ENCODE peak calls at places on chromosomes 16 and 17, in six cellular contexts. One of them, this sample, is unnamed.

GRCh38 chr16:48155926-48156789 is at the start of gene ABCC12:
- DNase-seq in adrenal gland: no peak
- DNase-seq in lower leg skin: no peak
- DNase-seq in uterus: no peak
- DNase-seq in erythroblast: no peak
- DNase-seq in heart left ventricle: no peak
- DNase-seq in this sample: no peak

GRCh38 chr17:45425125-45425983 is 7.3 kb downstream of the ARHGAP27 start:
- DNase-seq in lower leg skin: no peak
- DNase-seq in heart left ventricle: peak
- DNase-seq in adrenal gland: no peak
- DNase-seq in erythroblast: no peak
- DNase-seq in uterus: no peak
- DNase-seq in this sample: peak

GRCh38 chr16:88686062-88686438 is 257 bp downstream of the SNAI3 start:
- DNase-seq in lower leg skin: no peak
- DNase-seq in heart left ventricle: no peak
- DNase-seq in erythroblast: no peak
- DNase-seq in adrenal gland: no peak
- DNase-seq in uterus: no peak
- DNase-seq in this sample: no peak

GRCh38 chr16:89017956-89018604 is 41.1 kb upstream of the CBFA2T3 start:
- DNase-seq in lower leg skin: no peak
- DNase-seq in adrenal gland: no peak
- DNase-seq in heart left ventricle: no peak
- DNase-seq in uterus: no peak
- DNase-seq in erythroblast: no peak
- DNase-seq in this sample: no peak

GRCh38 chr16:28910046-28911031 is 14.7 kb downstream of the RABEP2 start:
- DNase-seq in lower leg skin: no peak
- DNase-seq in erythroblast: no peak
- DNase-seq in heart left ventricle: no peak
- DNase-seq in adrenal gland: no peak
- DNase-seq in uterus: no peak
- DNase-seq in this sample: no peak

GRCh38 chr17:71914812-71915211 is 206.0 kb upstream of the SOX9 start:
- DNase-seq in adrenal gland: no peak
- DNase-seq in heart left ventricle: no peak
- DNase-seq in lower leg skin: no peak
- DNase-seq in uterus: no peak
- DNase-seq in erythroblast: no peak
- DNase-seq in this sample: no peak

GRCh38 chr17:44110823-44111633 is 12.4 kb downstream of the HDAC5 start:
- DNase-seq in uterus: peak
- DNase-seq in erythroblast: peak
- DNase-seq in heart left ventricle: peak
- DNase-seq in lower leg skin: peak
- DNase-seq in adrenal gland: peak
- DNase-seq in this sample: peak

GRCh38 chr16:49158029-49158642 is 123.5 kb downstream of the CBLN1 start:
- DNase-seq in heart left ventricle: peak
- DNase-seq in erythroblast: peak
- DNase-seq in adrenal gland: peak
- DNase-seq in uterus: no peak
- DNase-seq in lower leg skin: no peak
- DNase-seq in this sample: no peak

GRCh38 chr17:79833110-79833450 is 6.2 kb downstream of the CBX4 start:
- DNase-seq in heart left ventricle: no peak
- DNase-seq in uterus: no peak
- DNase-seq in adrenal gland: no peak
- DNase-seq in erythroblast: no peak
- DNase-seq in lower leg skin: no peak
- DNase-seq in this sample: no peak

GRCh38 chr17:32227910-32228309 is 37.7 kb upstream of the RHBDL3 start:
- DNase-seq in adrenal gland: no peak
- DNase-seq in erythroblast: no peak
- DNase-seq in lower leg skin: no peak
- DNase-seq in heart left ventricle: no peak
- DNase-seq in uterus: no peak
- DNase-seq in this sample: no peak

GRCh38 chr17:71033336-71033735 is 864.0 kb downstream of the KCNJ2 start:
- DNase-seq in adrenal gland: no peak
- DNase-seq in uterus: no peak
- DNase-seq in heart left ventricle: no peak
- DNase-seq in lower leg skin: no peak
- DNase-seq in erythroblast: no peak
- DNase-seq in this sample: no peak

GRCh38 chr17:68763551-68763950 is 162.4 kb upstream of the FAM20A start:
- DNase-seq in heart left ventricle: no peak
- DNase-seq in adrenal gland: no peak
- DNase-seq in erythroblast: no peak
- DNase-seq in uterus: no peak
- DNase-seq in lower leg skin: no peak
- DNase-seq in this sample: no peak

GRCh38 chr17:57935833-57936807 is 19.1 kb downstream of the CUEDC1 start:
- DNase-seq in adrenal gland: no peak
- DNase-seq in heart left ventricle: peak
- DNase-seq in uterus: peak
- DNase-seq in lower leg skin: no peak
- DNase-seq in erythroblast: no peak
- DNase-seq in this sample: no peak

DNA sequence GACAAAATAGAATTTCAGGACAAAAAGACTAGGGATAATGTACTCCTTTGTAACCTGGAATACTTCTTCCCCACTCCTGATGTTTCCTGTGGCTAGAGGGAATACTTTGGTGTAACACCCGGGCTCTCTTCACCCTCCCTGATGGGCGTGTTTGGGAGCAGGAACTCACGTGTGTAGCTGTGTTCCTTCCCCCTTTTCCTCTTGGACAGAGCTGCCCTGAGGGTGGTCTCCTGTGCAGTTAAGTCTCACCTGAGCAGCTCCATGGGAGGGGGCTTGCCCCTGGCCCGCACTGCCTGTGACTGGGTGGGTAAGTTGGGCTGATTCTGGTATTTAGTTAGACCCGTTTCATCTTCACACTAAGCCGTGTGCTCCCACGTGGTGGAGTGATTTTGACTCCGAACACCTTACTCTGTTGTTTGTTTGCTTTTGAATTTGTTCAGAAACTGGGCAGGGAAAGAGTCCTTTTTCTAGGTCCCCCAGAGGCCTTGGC is 87.9 kb downstream of the OR1D5 start:
- DNase-seq in erythroblast: no peak
- DNase-seq in uterus: no peak
- DNase-seq in heart left ventricle: no peak
- DNase-seq in lower leg skin: peak
- DNase-seq in adrenal gland: no peak
- DNase-seq in this sample: no peak
- TF ChIP-seq POLR2A in erythroblast: no peak
- TF ChIP-seq POLR2A in uterus: no peak
- TF ChIP-seq POLR2A in heart left ventricle: no peak
- TF ChIP-seq POLR2A in lower leg skin: no peak
- TF ChIP-seq POLR2A in adrenal gland: no peak
- TF ChIP-seq POLR2A in this sample: no peak

GRCh38 chr17:149897-150575 is 12.7 kb downstream of the SCGB1C2 start:
- DNase-seq in heart left ventricle: peak
- DNase-seq in uterus: no peak
- DNase-seq in erythroblast: no peak
- DNase-seq in adrenal gland: peak
- DNase-seq in lower leg skin: peak
- DNase-seq in this sample: peak
- TF ChIP-seq POLR2A in heart left ventricle: no peak
- TF ChIP-seq POLR2A in uterus: no peak
- TF ChIP-seq POLR2A in erythroblast: no peak
- TF ChIP-seq POLR2A in adrenal gland: no peak
- TF ChIP-seq POLR2A in lower leg skin: no peak
- TF ChIP-seq POLR2A in this sample: no peak

DNA sequence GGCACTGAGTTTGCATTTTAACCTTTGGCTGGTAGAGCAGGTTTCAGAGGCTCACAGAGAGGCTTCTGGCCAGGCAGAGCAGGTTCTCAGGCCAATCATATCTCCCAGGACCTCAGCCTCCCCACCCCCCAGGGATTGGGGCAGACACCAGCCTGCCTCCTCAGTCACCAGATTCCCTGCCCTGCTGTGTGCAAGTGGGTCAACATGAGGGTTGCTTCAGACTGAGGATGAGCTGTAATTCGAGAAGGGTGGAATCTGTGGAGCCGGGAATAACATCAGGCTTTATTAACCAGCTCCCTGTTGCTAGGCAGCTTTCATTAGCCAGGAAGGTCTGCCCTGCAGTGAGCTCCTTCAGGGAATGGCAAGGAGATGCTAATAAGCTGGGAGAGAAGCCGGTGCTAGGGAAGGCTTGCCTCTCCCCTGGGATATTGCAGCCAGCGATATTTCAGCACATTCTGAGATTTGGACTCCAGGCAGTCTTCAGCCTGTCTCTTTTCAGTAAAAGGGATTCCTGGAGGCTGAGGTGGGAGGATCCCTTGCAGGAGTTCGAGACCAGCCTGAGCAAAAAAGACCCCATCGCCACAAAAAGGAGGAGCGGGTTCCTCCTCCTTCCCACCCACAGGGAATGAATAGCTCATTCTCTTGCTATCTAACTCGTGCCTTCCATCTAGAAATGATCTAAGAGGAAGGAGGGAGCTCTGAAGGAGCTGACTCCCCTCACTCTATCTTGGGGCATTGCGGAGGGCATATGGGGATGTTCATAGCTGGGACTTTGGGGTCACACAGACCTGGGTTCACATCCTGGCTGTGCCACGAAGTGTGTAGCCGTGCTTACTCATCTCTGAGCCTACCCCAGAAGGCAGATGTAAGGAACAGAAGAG is 10.7 kb downstream of the SGSM2 start:
- DNase-seq in uterus: no peak
- DNase-seq in heart left ventricle: no peak
- DNase-seq in lower leg skin: peak
- DNase-seq in erythroblast: no peak
- DNase-seq in adrenal gland: peak
- DNase-seq in this sample: peak
- TF ChIP-seq POLR2A in uterus: no peak
- TF ChIP-seq POLR2A in heart left ventricle: no peak
- TF ChIP-seq POLR2A in lower leg skin: no peak
- TF ChIP-seq POLR2A in erythroblast: no peak
- TF ChIP-seq POLR2A in adrenal gland: peak
- TF ChIP-seq POLR2A in this sample: peak

GRCh38 chr17:82059272-82060000 is 6.2 kb downstream of the DUS1L start:
- DNase-seq in heart left ventricle: no peak
- DNase-seq in uterus: no peak
- DNase-seq in erythroblast: no peak
- DNase-seq in lower leg skin: no peak
- DNase-seq in adrenal gland: no peak
- DNase-seq in this sample: no peak
- TF ChIP-seq POLR2A in heart left ventricle: no peak
- TF ChIP-seq POLR2A in uterus: no peak
- TF ChIP-seq POLR2A in erythroblast: no peak
- TF ChIP-seq POLR2A in lower leg skin: no peak
- TF ChIP-seq POLR2A in adrenal gland: no peak
- TF ChIP-seq POLR2A in this sample: no peak

This sample was measured in Peyer's patch.